ENCODE peak calls at places on chromosomes 1 and 21, in ten cellular contexts. G is uterus; V is stimulated activated CD8-positive, alpha-beta memory T cell treated with anti-CD3 and anti-CD28 coated beads, Interleukin-15, amount 100 ng/mL, for 1 hour; W is cardiac fibroblast; N is HT-29; Y is adipocyte; A is COR-L47; P is CD4-positive, alpha-beta memory T cell; S is left cardiac atrium; U is mesenchymal stem cell. D is an unnamed sample.
A peak's percentile ranks its signal among the peaks of the same experiment; 100 is the strongest.

GRCh38 chr1:88060112-88060673 is 623.9 kb upstream of the PKN2 start:
- DNase-seq in G (no peak), S (no peak), U (no peak), N (no peak), W (no peak), V (no peak), A (no peak), Y (no peak), P (no peak), D (no peak)

GRCh38 chr1:185720633-185721272 is 13.4 kb upstream of the HMCN1 start:
- DNase-seq in G (no peak), W (peak; percentile 78), U (peak; percentile 54), Y (peak; percentile 79), V (no peak), A (no peak), S (no peak), N (peak; percentile 49), P (no peak), D (peak; percentile 60)

GRCh38 chr21:36518883-36519492 is 39.1 kb upstream of the CLDN14 start:
- DNase-seq in G (no peak), N (no peak), W (no peak), Y (no peak), U (no peak), S (no peak), P (no peak), A (no peak), V (no peak), D (no peak)

GRCh38 chr1:66439028-66439427 is 94.9 kb upstream of the SGIP1 start:
- DNase-seq in P (no peak), A (no peak), Y (peak; percentile 65), V (no peak), G (no peak), S (no peak), N (no peak), U (no peak), W (peak; percentile 63), D (no peak)

GRCh38 chr1:225700164-225700740 is 47.3 kb upstream of the ENAH start:
- DNase-seq in U (peak; percentile 99), V (no peak), A (no peak), P (no peak), Y (peak; percentile 97), S (no peak), N (peak; percentile 86), G (no peak), W (peak; percentile 99), D (no peak)

GRCh38 chr1:63557365-63557987 is 34.2 kb downstream of the EFCAB7 start:
- DNase-seq in V (no peak), Y (peak; percentile 81), U (peak; percentile 55), A (no peak), P (no peak), W (peak; percentile 69), G (no peak), S (no peak), N (peak; percentile 59), D (no peak)

GRCh38 chr1:229192851-229193250 is 78.1 kb upstream of the RAB4A start:
- DNase-seq in U (no peak), V (no peak), G (no peak), Y (no peak), P (no peak), N (no peak), W (no peak), A (no peak), S (no peak), D (no peak)

GRCh38 chr1:7520496-7520895 is 250.6 kb upstream of the VAMP3 start:
- DNase-seq in A (no peak), U (no peak), N (no peak), W (no peak), V (no peak), S (no peak), P (no peak), Y (no peak), G (no peak), D (no peak)

GRCh38 chr1:20885121-20885520 is 98.0 kb upstream of the HP1BP3 start:
- DNase-seq in G (no peak), S (no peak), P (no peak), N (no peak), V (no peak), W (no peak), Y (no peak), U (peak; percentile 60), A (no peak), D (no peak)

GRCh38 chr1:173202430-173203145 is 4.5 kb downstream of the TNFSF4 start:
- DNase-seq in V (no peak), U (peak; percentile 83), P (no peak), G (no peak), A (no peak), W (peak; percentile 95), S (no peak), N (peak; percentile 80), Y (peak; percentile 89), D (peak; percentile 21)

GRCh38 chr1:21200767-21201166 is 24.1 kb upstream of the EIF4G3 start:
- DNase-seq in Y (no peak), S (no peak), G (no peak), A (no peak), P (no peak), U (peak; percentile 77), V (no peak), N (no peak), W (peak; percentile 62), D (no peak)

GRCh38 chr1:109482796-109483638 is 688 bp upstream of the ATXN7L2 start:
- DNase-seq in V (no peak), U (no peak), G (peak; percentile 54), S (peak; percentile 45), N (no peak), P (peak; percentile 34), W (no peak), A (peak; percentile 72), Y (no peak), D (peak; percentile 93)

GRCh38 chr1:186386725-186387383 is 11.2 kb downstream of the ODR4 start:
- DNase-seq in S (no peak), A (no peak), W (no peak), G (no peak), Y (no peak), P (no peak), U (no peak), V (no peak), N (no peak), D (no peak)

GRCh38 chr1:17904290-17904689 is 149.2 kb downstream of the ACTL8 start:
- DNase-seq in U (no peak), Y (no peak), A (no peak), G (no peak), P (no peak), S (no peak), N (no peak), W (no peak), V (no peak), D (no peak)

GRCh38 chr1:3516911-3517310 is 62.4 kb downstream of the ARHGEF16 start:
- DNase-seq in W (no peak), V (no peak), G (no peak), S (no peak), P (no peak), N (no peak), U (no peak), Y (no peak), A (no peak), D (no peak)

GRCh38 chr1:29426701-29427279 is 190.5 kb downstream of the PTPRU start:
- DNase-seq in N (no peak), U (no peak), S (peak; percentile 41), P (no peak), A (peak; percentile 74), V (no peak), Y (no peak), W (no peak), G (no peak), D (peak; percentile 94)

GRCh38 chr1:243313635-243314536 is 58.0 kb downstream of the SDCCAG8 start:
- DNase-seq in Y (no peak), V (no peak), U (no peak), A (no peak), S (no peak), N (no peak), G (no peak), W (no peak), P (no peak), D (peak; percentile 42)

GRCh38 chr1:23126801-23127200 is 41.9 kb downstream of the LUZP1 start:
- DNase-seq in V (no peak), N (no peak), G (no peak), U (peak; percentile 58), Y (peak; percentile 57), A (no peak), W (peak; percentile 71), P (no peak), S (no peak), D (no peak)

GRCh38 chr21:35027558-35028450 is 21.3 kb downstream of the RUNX1 start:
- DNase-seq in Y (no peak), S (no peak), G (no peak), V (no peak), P (no peak), W (no peak), A (no peak), U (no peak), N (no peak), D (no peak)

GRCh38 chr1:217137210-217137871 is 414.1 kb upstream of the ESRRG start:
- DNase-seq in G (no peak), W (no peak), U (no peak), P (no peak), N (no peak), A (no peak), Y (no peak), V (no peak), S (no peak), D (no peak)

GRCh38 chr1:54601730-54602129 is 21.6 kb downstream of the FAM151A start:
- DNase-seq in V (no peak), P (no peak), W (no peak), N (no peak), Y (no peak), S (no peak), G (no peak), A (no peak), U (no peak), D (no peak)

GRCh38 chr1:10242135-10242534 is 31.8 kb downstream of the KIF1B start:
- DNase-seq in G (no peak), U (no peak), P (no peak), S (no peak), W (no peak), V (no peak), Y (no peak), A (no peak), N (no peak), D (no peak)

GRCh38 chr1:96416690-96417444 is 304.7 kb upstream of the PTBP2 start:
- DNase-seq in V (no peak), U (peak; percentile 73), W (peak; percentile 12), A (no peak), S (no peak), N (no peak), G (no peak), Y (peak; percentile 25), P (no peak), D (no peak)